ENCODE peak calls at places on chromosomes 6 and 20, in eight cellular contexts. I is IMR-90; Q is SJSA1; B is NT2/D1; T is ovary; F is CD8-positive, alpha-beta memory T cell; Z is mesendoderm; O is cardiac muscle cell. H is an unnamed sample. For H3K4me1, the result is how much of the 10 kb centered on the place peaks cover.

GRCh38 chr6:69138893-69139494 is 503.9 kb downstream of the ADGRB3 start:
- DNase-seq in I (no peak), Q (no peak), B (no peak), T (no peak), F (no peak), Z (peak), O (peak), H (no peak)

GRCh38 chr6:89200706-89201215 is 16.4 kb downstream of the GABRR1 start:
- DNase-seq in I (no peak), Q (no peak), B (no peak), T (no peak), F (no peak), Z (no peak), O (no peak), H (peak)

GRCh38 chr20:34581341-34582189 is 23.0 kb downstream of the MAP1LC3A start:
- DNase-seq in I (peak), Q (peak), B (peak), T (no peak), F (no peak), Z (peak), O (no peak), H (no peak)

GRCh38 chr6:142303191-142303564 is 1.4 kb downstream of the ADGRG6 start:
- DNase-seq in I (peak), Q (no peak), B (no peak), T (no peak), F (no peak), Z (no peak), O (no peak), H (no peak)

GRCh38 chr6:162538643-162539064 is 188.9 kb downstream of the PRKN start:
- DNase-seq in I (no peak), Q (no peak), B (no peak), T (no peak), F (no peak), Z (no peak), O (peak), H (peak)

GRCh38 chr6:114569643-114570042 is 226.8 kb upstream of the HS3ST5 start:
- DNase-seq in I (no peak), Q (no peak), B (no peak), T (no peak), F (no peak), Z (peak), O (no peak), H (no peak)

GRCh38 chr6:29744131-29744530 is 20.9 kb downstream of the HLA-F start:
- DNase-seq in I (no peak), Q (no peak), B (no peak), T (no peak), F (no peak), Z (no peak), O (no peak), H (no peak)

GRCh38 chr20:25007491-25008305 is 15.1 kb upstream of the APMAP start:
- DNase-seq in I (no peak), Q (peak), B (no peak), T (peak), F (no peak), Z (no peak), O (no peak), H (no peak)

GRCh38 chr6:128062882-128063603 is 162.2 kb upstream of the THEMIS start:
- DNase-seq in I (peak), Q (no peak), B (no peak), T (no peak), F (no peak), Z (no peak), O (no peak), H (no peak)

GRCh38 chr6:146871613-146872465 is 273.1 kb downstream of the ADGB start:
- DNase-seq in I (no peak), Q (no peak), B (no peak), T (no peak), F (no peak), Z (no peak), O (no peak), H (no peak)

GRCh38 chr6:106469882-106470281 is 109.4 kb downstream of the CRYBG1 start:
- DNase-seq in I (no peak), Q (no peak), B (no peak), T (no peak), F (no peak), Z (no peak), O (no peak), H (no peak)

GRCh38 chr6:45109551-45109950 is 218.6 kb upstream of the RUNX2 start:
- DNase-seq in I (no peak), Q (no peak), B (no peak), T (no peak), F (no peak), Z (no peak), O (no peak), H (no peak)

GRCh38 chr6:91608428-91608827 is 1021.6 kb upstream of the MAP3K7 start:
- DNase-seq in I (no peak), Q (no peak), B (no peak), T (no peak), F (no peak), Z (no peak), O (no peak), H (no peak)

GRCh38 chr6:14922306-14922705 is 323.6 kb upstream of the JARID2 start:
- DNase-seq in I (no peak), Q (no peak), B (no peak), T (no peak), F (no peak), Z (peak), O (no peak), H (no peak)

GRCh38 chr6:40377173-40377806 is 209.9 kb downstream of the LRFN2 start:
- DNase-seq in I (no peak), Q (no peak), B (no peak), T (no peak), F (no peak), Z (no peak), O (no peak), H (no peak)

GRCh38 chr6:11762782-11763459 is 15.7 kb downstream of the ADTRP start:
- DNase-seq in I (no peak), Q (no peak), B (no peak), T (no peak), F (no peak), Z (no peak), O (no peak), H (no peak)

GRCh38 chr6:67563671-67564070 is 1071.4 kb upstream of the ADGRB3 start:
- DNase-seq in I (no peak), Q (no peak), B (no peak), T (no peak), F (no peak), Z (no peak), O (no peak), H (no peak)

GRCh38 chr6:127475135-127475822 is 16.1 kb upstream of the KIAA0408 start:
- DNase-seq in I (no peak), Q (no peak), B (no peak), T (no peak), F (no peak), Z (no peak), O (no peak), H (no peak)

DNA sequence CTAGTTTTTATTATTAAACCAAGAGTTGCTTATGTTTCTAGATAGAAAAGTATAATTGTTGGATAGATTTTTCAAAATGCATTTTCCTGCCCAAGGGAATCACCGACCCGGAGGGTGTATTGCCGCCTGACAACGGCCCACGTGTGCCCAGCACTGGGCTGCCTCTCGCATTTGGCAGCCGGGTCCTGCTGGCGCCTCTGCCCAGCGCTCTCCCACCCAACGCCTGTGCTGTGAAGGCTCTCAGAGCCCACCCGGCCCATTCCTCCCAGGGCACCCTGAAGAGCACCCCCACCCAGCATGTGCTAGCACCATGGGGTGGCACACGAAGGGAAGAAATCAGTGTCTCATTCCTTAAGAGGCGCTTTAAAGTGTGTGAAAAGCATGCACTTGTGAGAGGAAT is 88.3 kb upstream of the AFDN start:
- DNase-seq in I (no peak), Q (no peak), B (no peak), T (no peak), F (no peak), Z (no peak), O (no peak), H (no peak)
- H3K4me1 ChIP-seq in I (under half), Q (under half), B (under half), T (under half), F (under half), Z (under half), O (under half), H (under half)

GRCh38 chr6:75089921-75090320 is 115.9 kb downstream of the COL12A1 start:
- DNase-seq in I (no peak), Q (no peak), B (no peak), T (no peak), F (no peak), Z (no peak), O (no peak), H (no peak)
- H3K4me3 ChIP-seq in I (no peak), Q (no peak), B (no peak), T (no peak), F (no peak), Z (no peak), O (no peak), H (no peak)

DNA sequence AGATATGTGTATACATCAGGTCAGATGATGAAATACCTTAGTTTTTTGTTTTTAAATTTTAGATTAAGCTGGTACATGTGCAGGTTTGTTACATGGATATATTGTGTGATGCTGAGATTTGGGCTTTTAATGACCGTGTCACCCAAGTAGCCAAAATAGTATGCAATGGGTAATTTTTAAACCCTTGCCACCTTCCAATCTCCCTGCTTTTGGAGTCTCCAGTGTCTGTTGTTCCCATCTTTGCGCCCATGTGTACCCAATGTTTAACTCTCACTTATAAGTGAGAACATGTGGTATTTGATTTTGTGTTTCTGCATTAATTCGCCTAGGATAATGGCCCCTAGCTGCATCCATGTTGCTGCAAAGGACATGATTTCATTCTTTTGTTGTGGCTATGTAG is 45.8 kb downstream of the TNFAIP3 start:
- DNase-seq in I (no peak), Q (no peak), B (no peak), T (no peak), F (no peak), Z (no peak), O (no peak), H (no peak)
- H3K4me1 ChIP-seq in I (under half), Q (under half), B (under half), T (under half), F (under half), Z (under half), O (under half), H (under half)

GRCh38 chr6:110618591-110619267 is 142.3 kb upstream of the SLC22A16 start:
- DNase-seq in I (peak), Q (no peak), B (peak), T (no peak), F (no peak), Z (peak), O (peak), H (peak)
- H3K4me3 ChIP-seq in I (no peak), Q (no peak), B (no peak), T (no peak), F (no peak), Z (no peak), O (no peak), H (peak)

DNA sequence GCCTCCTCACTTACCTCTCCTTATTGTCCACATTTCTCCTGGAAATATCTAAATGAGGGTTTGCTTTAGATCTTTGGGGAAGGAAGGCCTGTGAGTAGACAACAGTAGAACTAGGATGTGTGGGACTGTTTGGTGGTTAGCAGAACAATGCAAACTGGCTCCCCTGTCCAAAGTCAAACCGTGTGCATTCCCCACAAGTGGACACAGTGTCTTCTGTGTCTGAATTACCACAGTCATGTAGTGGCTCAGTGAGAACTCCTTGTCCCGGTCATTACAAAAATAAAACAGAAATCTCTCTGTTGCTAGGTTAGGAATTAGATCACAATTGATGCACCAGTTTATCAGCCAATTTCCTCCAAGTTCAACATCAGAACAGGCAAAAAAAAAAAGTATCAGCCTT is 455 bp upstream of the ADGRF4 start:
- DNase-seq in I (no peak), Q (no peak), B (no peak), T (no peak), F (no peak), Z (no peak), O (no peak), H (no peak)
- H3K4me1 ChIP-seq in I (under half), Q (under half), B (under half), T (under half), F (under half), Z (under half), O (under half), H (under half)

GRCh38 chr6:158709809-158710208 is 60.0 kb downstream of the SYTL3 start:
- DNase-seq in I (no peak), Q (no peak), B (no peak), T (no peak), F (no peak), Z (no peak), O (no peak), H (no peak)

GRCh38 chr6:158707826-158708225 is 58.0 kb downstream of the SYTL3 start:
- DNase-seq in I (no peak), Q (no peak), B (no peak), T (peak), F (no peak), Z (peak), O (no peak), H (no peak)

GRCh38 chr6:158707120-158707519 is 57.3 kb downstream of the SYTL3 start:
- DNase-seq in I (peak), Q (peak), B (no peak), T (peak), F (no peak), Z (peak), O (peak), H (no peak)

GRCh38 chr6:158706369-158706982 is 56.6 kb downstream of the SYTL3 start:
- DNase-seq in I (peak), Q (peak), B (no peak), T (peak), F (no peak), Z (peak), O (peak), H (peak)

DNA sequence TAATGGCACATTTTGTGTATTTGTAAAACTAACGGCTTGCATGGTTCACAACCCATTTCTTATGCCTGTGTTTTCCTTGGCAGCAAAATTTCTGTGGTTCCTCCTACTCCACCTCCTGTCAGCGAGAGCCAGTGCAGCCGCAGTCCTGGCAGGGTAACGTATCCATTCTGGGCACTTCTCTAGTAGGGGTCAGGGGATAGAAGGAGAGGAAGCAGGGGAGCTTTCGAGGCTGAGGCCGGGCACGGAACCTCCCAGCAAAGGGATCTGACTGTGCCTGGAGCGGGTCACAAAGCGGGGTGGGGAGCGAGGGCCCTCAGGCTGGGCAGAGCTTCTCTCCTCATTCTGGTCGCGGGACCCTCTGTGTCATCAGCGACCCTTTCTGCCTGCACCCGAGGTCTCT is 58.4 kb downstream of the SYTL3 start:
- DNase-seq in I (peak), Q (no peak), B (no peak), T (peak), F (no peak), Z (peak), O (peak), H (no peak)
- H3K4me3 ChIP-seq in I (no peak), Q (no peak), B (no peak), T (no peak), F (no peak), Z (no peak), O (no peak), H (no peak)

GRCh38 chr20:36096404-36096799 is 58.1 kb upstream of the EPB41L1 start:
- DNase-seq in I (no peak), Q (no peak), B (no peak), T (no peak), F (no peak), Z (no peak), O (no peak), H (no peak)

GRCh38 chr20:36093025-36093803 is 61.3 kb upstream of the EPB41L1 start:
- DNase-seq in I (no peak), Q (peak), B (no peak), T (peak), F (peak), Z (no peak), O (peak), H (peak)

GRCh38 chr20:36092424-36093024 is 62.0 kb upstream of the EPB41L1 start:
- DNase-seq in I (no peak), Q (no peak), B (no peak), T (peak), F (peak), Z (peak), O (peak), H (no peak)

GRCh38 chr20:36093804-36094145 is 60.8 kb upstream of the EPB41L1 start:
- DNase-seq in I (no peak), Q (no peak), B (no peak), T (no peak), F (no peak), Z (no peak), O (no peak), H (no peak)

GRCh38 chr20:36094497-36094896 is 60.0 kb upstream of the EPB41L1 start:
- DNase-seq in I (no peak), Q (no peak), B (no peak), T (no peak), F (no peak), Z (peak), O (no peak), H (peak)
- H3K4me1 ChIP-seq in I (under half), Q (under half), B (under half), T (under half), F (under half), Z (under half), O (under half), H (under half)

GRCh38 chr6:42279144-42279781 is 61.6 kb upstream of the MRPS10 start:
- DNase-seq in I (peak), Q (no peak), B (no peak), T (peak), F (peak), Z (no peak), O (no peak), H (peak)
- H3K4me3 ChIP-seq in I (no peak), Q (no peak), B (no peak), T (no peak), F (no peak), Z (no peak), O (no peak), H (no peak)

GRCh38 chr6:34656378-34657036 is 40.1 kb downstream of the ILRUN start:
- DNase-seq in I (peak), Q (no peak), B (no peak), T (no peak), F (no peak), Z (no peak), O (no peak), H (peak)
- H3K4me1 ChIP-seq in I (under half), Q (under half), B (under half), T (under half), F (under half), Z (under half), O (under half), H (under half)

DNA sequence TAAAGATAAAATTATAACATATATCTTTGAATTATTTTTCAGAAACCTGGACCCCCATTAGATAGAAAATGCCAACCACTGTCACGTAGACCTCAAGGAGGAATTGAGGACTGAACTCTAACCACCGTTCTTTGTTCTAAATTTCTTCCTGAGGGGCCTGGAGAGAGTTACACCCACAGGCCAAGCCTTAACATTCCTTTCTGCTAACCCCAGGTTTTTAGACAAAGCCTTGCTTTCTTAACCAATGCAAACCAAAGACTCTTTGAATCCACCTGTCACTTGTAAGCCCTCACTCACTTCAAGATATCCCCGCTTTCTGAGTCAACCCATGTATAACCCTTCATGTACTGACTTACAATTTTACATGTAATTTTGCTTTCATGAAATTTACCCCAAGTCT is 41.0 kb downstream of the SNX14 start:
- DNase-seq in I (no peak), Q (no peak), B (peak), T (no peak), F (no peak), Z (no peak), O (no peak), H (peak)
- H3K4me3 ChIP-seq in I (no peak), Q (no peak), B (no peak), T (no peak), F (no peak), Z (no peak), O (no peak), H (no peak)